ENCODE peak calls at places on chromosomes 12 and 14, in seven cellular contexts. H, L, C, J, Y, X and V are unnamed samples.

GRCh38 chr12:101933866-101934514 is 56.6 kb downstream of the DRAM1 start:
- DNase-seq in H (peak), L (no peak), C (no peak), J (peak), Y (no peak), X (peak), V (no peak)

GRCh38 chr12:116727261-116727660 is 10.6 kb downstream of the SPRING1 start:
- DNase-seq in H (no peak), L (no peak), C (peak), J (no peak), Y (no peak), X (no peak), V (no peak)

GRCh38 chr12:77108707-77109106 is 43.3 kb upstream of the E2F7 start:
- DNase-seq in H (no peak), L (no peak), C (no peak), J (no peak), Y (no peak), X (no peak), V (no peak)

GRCh38 chr14:24095196-24096068 is 1.3 kb downstream of the PCK2 start:
- DNase-seq in H (peak), L (no peak), C (peak), J (peak), Y (no peak), X (peak), V (no peak)

GRCh38 chr12:124759841-124760508 is 103.7 kb downstream of the SCARB1 start:
- DNase-seq in H (no peak), L (no peak), C (no peak), J (no peak), Y (no peak), X (no peak), V (no peak)

GRCh38 chr12:109735051-109735521 is 21.5 kb downstream of the FAM222A start:
- DNase-seq in H (peak), L (no peak), C (no peak), J (no peak), Y (no peak), X (peak), V (no peak)

GRCh38 chr14:52241102-52241793 is 26.2 kb upstream of the PTGDR start:
- DNase-seq in H (no peak), L (peak), C (no peak), J (no peak), Y (peak), X (no peak), V (no peak)

GRCh38 chr12:6373022-6373787 is 2.2 kb downstream of the SCNN1A start:
- DNase-seq in H (no peak), L (no peak), C (peak), J (no peak), Y (no peak), X (no peak), V (no peak)

GRCh38 chr14:77276959-77277358 is 6.0 kb upstream of the NGB start:
- DNase-seq in H (no peak), L (no peak), C (no peak), J (no peak), Y (no peak), X (no peak), V (no peak)

GRCh38 chr12:69949324-69949723 is 124.3 kb downstream of the MYRFL start:
- DNase-seq in H (no peak), L (no peak), C (no peak), J (no peak), Y (no peak), X (peak), V (no peak)

GRCh38 chr14:49962616-49963015 is 69.7 kb downstream of the ARF6 start:
- DNase-seq in H (no peak), L (no peak), C (no peak), J (no peak), Y (peak), X (no peak), V (peak)

GRCh38 chr12:107761502-107761904 is 566 bp upstream of the PRDM4 start:
- DNase-seq in H (no peak), L (no peak), C (no peak), J (no peak), Y (no peak), X (no peak), V (no peak)

GRCh38 chr12:58918475-58918874 is 1.8 kb downstream of the LRIG3 start:
- DNase-seq in H (no peak), L (no peak), C (peak), J (no peak), Y (no peak), X (no peak), V (no peak)
- H3K27ac ChIP-seq in H (peak), L (no peak), C (peak), J (peak), Y (no peak), X (peak), V (peak)

DNA sequence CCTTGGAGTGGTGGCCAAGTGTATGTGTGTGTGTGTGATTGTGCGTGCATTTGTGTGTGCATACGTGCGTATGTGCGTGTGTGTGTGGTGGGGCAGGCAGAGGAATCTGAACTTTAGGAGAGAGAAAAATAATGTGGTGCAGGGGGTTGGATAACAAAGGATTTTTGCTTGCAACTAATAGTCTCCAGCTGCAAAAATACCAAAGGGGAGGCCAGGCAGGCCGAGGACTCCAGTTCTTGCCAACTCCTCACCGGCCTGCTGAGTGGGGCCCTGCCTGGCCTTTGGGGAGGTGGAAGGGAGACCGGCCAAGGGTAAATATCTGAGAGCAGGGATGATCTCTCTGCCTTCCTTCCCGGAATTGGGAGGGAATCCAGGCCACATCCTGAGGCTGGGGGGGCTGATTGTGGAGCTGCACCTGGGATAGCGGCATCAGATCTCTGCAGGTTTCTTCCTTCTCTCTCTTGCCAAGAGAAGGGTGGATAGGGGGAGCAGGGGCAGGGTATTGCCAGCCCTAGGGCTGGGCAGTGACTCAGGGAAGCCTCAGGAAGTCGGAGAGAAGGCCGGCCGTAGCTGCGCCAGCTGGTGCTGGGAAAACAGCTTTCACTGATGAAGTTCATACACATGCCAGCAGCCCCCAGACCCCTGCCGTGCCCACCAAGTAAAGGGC is 4.5 kb upstream of the LRP1-AS start:
- DNase-seq in H (peak), L (peak), C (no peak), J (no peak), Y (peak), X (peak), V (no peak)
- H3K27ac ChIP-seq in H (peak), L (peak), C (no peak), J (peak), Y (peak), X (peak), V (peak)

GRCh38 chr12:48414046-48414445 is 58.3 kb upstream of the ANP32D start:
- DNase-seq in H (no peak), L (no peak), C (no peak), J (peak), Y (no peak), X (no peak), V (no peak)
- H3K27ac ChIP-seq in H (peak), L (no peak), C (no peak), J (peak), Y (no peak), X (no peak), V (no peak)

DNA sequence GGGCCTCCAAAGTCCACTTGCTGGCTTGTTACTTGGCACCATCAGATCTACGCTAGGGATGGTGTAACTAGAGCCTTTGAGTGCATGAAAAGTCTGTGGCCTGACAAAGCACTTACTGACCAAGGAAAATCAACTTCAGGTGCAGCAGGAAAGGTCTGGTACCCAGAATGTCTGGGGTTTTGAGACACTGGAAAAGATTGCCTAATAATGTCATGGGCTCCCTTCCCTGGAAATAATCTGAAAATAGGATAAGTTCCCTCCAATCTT is 106.7 kb downstream of the ZFP36L1 start:
- DNase-seq in H (no peak), L (no peak), C (no peak), J (no peak), Y (no peak), X (no peak), V (no peak)
- H3K27ac ChIP-seq in H (no peak), L (peak), C (peak), J (no peak), Y (peak), X (no peak), V (peak)

DNA sequence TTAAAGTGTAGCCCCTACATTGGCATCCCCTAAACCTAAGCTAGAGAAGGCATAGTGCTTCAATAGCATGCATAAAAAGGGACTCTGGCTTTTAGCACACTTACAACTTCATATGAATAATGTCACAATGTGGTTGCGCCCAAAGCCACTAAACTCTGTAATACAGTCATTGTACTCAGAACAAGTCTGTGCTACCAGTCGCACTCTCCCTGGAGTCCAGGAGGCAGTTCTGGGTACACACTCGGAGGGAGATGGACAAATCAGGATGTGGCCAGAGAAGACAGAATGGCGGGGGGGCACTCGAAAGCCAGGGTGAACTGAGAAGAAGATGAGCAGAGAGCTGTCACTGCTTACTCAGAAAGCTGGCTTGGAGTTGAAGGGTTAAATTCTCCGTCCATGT is 10.6 kb downstream of the SAMD4A start:
- DNase-seq in H (no peak), L (no peak), C (no peak), J (no peak), Y (no peak), X (no peak), V (no peak)
- H3K27ac ChIP-seq in H (peak), L (no peak), C (no peak), J (no peak), Y (no peak), X (peak), V (no peak)